ENCODE peak calls at places on chromosomes 12 and 14, in seven cellular contexts. One of them, this sample, is unnamed.

GRCh38 chr14:93538411-93538810 is 107.7 kb downstream of the UNC79 start:
- DNase-seq in PC-3: peak
- DNase-seq in AG09309: no peak
- DNase-seq in astrocyte of the spinal cord: no peak
- DNase-seq in mucosa of descending colon: no peak
- DNase-seq in progenitor cell of endocrine pancreas: no peak
- DNase-seq in WERI-Rb-1: peak
- DNase-seq in this sample: no peak

GRCh38 chr12:13275366-13275765 is 78.8 kb downstream of the EMP1 start:
- DNase-seq in WERI-Rb-1: no peak
- DNase-seq in PC-3: no peak
- DNase-seq in progenitor cell of endocrine pancreas: no peak
- DNase-seq in AG09309: no peak
- DNase-seq in astrocyte of the spinal cord: no peak
- DNase-seq in mucosa of descending colon: no peak
- DNase-seq in this sample: no peak

GRCh38 chr12:51263341-51263740 is 6.9 kb downstream of the SMAGP start:
- DNase-seq in astrocyte of the spinal cord: no peak
- DNase-seq in WERI-Rb-1: no peak
- DNase-seq in mucosa of descending colon: no peak
- DNase-seq in PC-3: no peak
- DNase-seq in AG09309: no peak
- DNase-seq in progenitor cell of endocrine pancreas: no peak
- DNase-seq in this sample: no peak

GRCh38 chr12:92968201-92968813 is 39.2 kb upstream of the EEA1 start:
- DNase-seq in progenitor cell of endocrine pancreas: no peak
- DNase-seq in PC-3: peak
- DNase-seq in WERI-Rb-1: no peak
- DNase-seq in mucosa of descending colon: no peak
- DNase-seq in astrocyte of the spinal cord: no peak
- DNase-seq in AG09309: no peak
- DNase-seq in this sample: no peak

GRCh38 chr14:99124482-99125104 is 147.4 kb downstream of the BCL11B start:
- DNase-seq in mucosa of descending colon: no peak
- DNase-seq in progenitor cell of endocrine pancreas: no peak
- DNase-seq in astrocyte of the spinal cord: no peak
- DNase-seq in PC-3: no peak
- DNase-seq in WERI-Rb-1: no peak
- DNase-seq in AG09309: no peak
- DNase-seq in this sample: no peak

GRCh38 chr12:53472183-53472582 is 20.3 kb downstream of the PCBP2 start:
- DNase-seq in PC-3: no peak
- DNase-seq in astrocyte of the spinal cord: no peak
- DNase-seq in progenitor cell of endocrine pancreas: no peak
- DNase-seq in WERI-Rb-1: no peak
- DNase-seq in mucosa of descending colon: no peak
- DNase-seq in AG09309: no peak
- DNase-seq in this sample: no peak

GRCh38 chr12:69097619-69098368 is 141.6 kb upstream of the CPSF6 start:
- DNase-seq in mucosa of descending colon: no peak
- DNase-seq in progenitor cell of endocrine pancreas: no peak
- DNase-seq in WERI-Rb-1: no peak
- DNase-seq in PC-3: peak
- DNase-seq in AG09309: peak
- DNase-seq in astrocyte of the spinal cord: peak
- DNase-seq in this sample: no peak

GRCh38 chr12:105352940-105353635 is 22.6 kb downstream of the C12orf75 start:
- DNase-seq in WERI-Rb-1: no peak
- DNase-seq in PC-3: peak
- DNase-seq in astrocyte of the spinal cord: peak
- DNase-seq in progenitor cell of endocrine pancreas: no peak
- DNase-seq in AG09309: no peak
- DNase-seq in mucosa of descending colon: no peak
- DNase-seq in this sample: no peak

GRCh38 chr12:97026901-97027300 is 119.8 kb downstream of the NEDD1 start:
- DNase-seq in WERI-Rb-1: no peak
- DNase-seq in progenitor cell of endocrine pancreas: no peak
- DNase-seq in mucosa of descending colon: no peak
- DNase-seq in astrocyte of the spinal cord: no peak
- DNase-seq in AG09309: no peak
- DNase-seq in PC-3: no peak
- DNase-seq in this sample: no peak

GRCh38 chr14:42911642-42912041 is 1305.0 kb downstream of the LRFN5 start:
- DNase-seq in WERI-Rb-1: no peak
- DNase-seq in mucosa of descending colon: peak
- DNase-seq in PC-3: peak
- DNase-seq in progenitor cell of endocrine pancreas: no peak
- DNase-seq in astrocyte of the spinal cord: peak
- DNase-seq in AG09309: no peak
- DNase-seq in this sample: no peak

GRCh38 chr14:34227834-34228662 is 234.0 kb downstream of the SPTSSA start:
- DNase-seq in astrocyte of the spinal cord: peak
- DNase-seq in mucosa of descending colon: peak
- DNase-seq in AG09309: no peak
- DNase-seq in PC-3: peak
- DNase-seq in WERI-Rb-1: peak
- DNase-seq in progenitor cell of endocrine pancreas: peak
- DNase-seq in this sample: peak

GRCh38 chr12:114976959-114977358 is 293.0 kb upstream of the TBX3 start:
- DNase-seq in progenitor cell of endocrine pancreas: no peak
- DNase-seq in AG09309: no peak
- DNase-seq in mucosa of descending colon: no peak
- DNase-seq in PC-3: peak
- DNase-seq in astrocyte of the spinal cord: peak
- DNase-seq in WERI-Rb-1: no peak
- DNase-seq in this sample: no peak

GRCh38 chr12:115137812-115138521 is 454.0 kb upstream of the TBX3 start:
- DNase-seq in PC-3: no peak
- DNase-seq in astrocyte of the spinal cord: no peak
- DNase-seq in WERI-Rb-1: no peak
- DNase-seq in progenitor cell of endocrine pancreas: no peak
- DNase-seq in mucosa of descending colon: no peak
- DNase-seq in AG09309: no peak
- DNase-seq in this sample: no peak

GRCh38 chr14:69464829-69465228 is 19.7 kb upstream of the PLEKHD1 start:
- DNase-seq in PC-3: peak
- DNase-seq in AG09309: peak
- DNase-seq in mucosa of descending colon: no peak
- DNase-seq in astrocyte of the spinal cord: peak
- DNase-seq in progenitor cell of endocrine pancreas: no peak
- DNase-seq in WERI-Rb-1: no peak
- DNase-seq in this sample: no peak

GRCh38 chr14:58572092-58572853 is 65.5 kb upstream of the DACT1 start:
- DNase-seq in WERI-Rb-1: no peak
- DNase-seq in PC-3: peak
- DNase-seq in AG09309: no peak
- DNase-seq in astrocyte of the spinal cord: peak
- DNase-seq in mucosa of descending colon: no peak
- DNase-seq in progenitor cell of endocrine pancreas: no peak
- DNase-seq in this sample: no peak

GRCh38 chr12:77847060-77847541 is 16.4 kb downstream of the NAV3 start:
- DNase-seq in WERI-Rb-1: no peak
- DNase-seq in progenitor cell of endocrine pancreas: no peak
- DNase-seq in AG09309: no peak
- DNase-seq in PC-3: peak
- DNase-seq in astrocyte of the spinal cord: peak
- DNase-seq in mucosa of descending colon: no peak
- DNase-seq in this sample: peak

GRCh38 chr12:3204716-3205617 is 127.8 kb downstream of the TSPAN9 start:
- DNase-seq in astrocyte of the spinal cord: no peak
- DNase-seq in progenitor cell of endocrine pancreas: no peak
- DNase-seq in WERI-Rb-1: peak
- DNase-seq in AG09309: no peak
- DNase-seq in PC-3: no peak
- DNase-seq in mucosa of descending colon: no peak
- DNase-seq in this sample: no peak

GRCh38 chr14:39434401-39434800 is 2.2 kb upstream of the FBXO33 start:
- DNase-seq in progenitor cell of endocrine pancreas: no peak
- DNase-seq in mucosa of descending colon: no peak
- DNase-seq in PC-3: peak
- DNase-seq in astrocyte of the spinal cord: no peak
- DNase-seq in AG09309: no peak
- DNase-seq in WERI-Rb-1: no peak
- DNase-seq in this sample: no peak

GRCh38 chr14:95320076-95320895 is 578 bp upstream of the CLMN start:
- DNase-seq in astrocyte of the spinal cord: no peak
- DNase-seq in WERI-Rb-1: peak
- DNase-seq in progenitor cell of endocrine pancreas: peak
- DNase-seq in PC-3: no peak
- DNase-seq in AG09309: no peak
- DNase-seq in mucosa of descending colon: peak
- DNase-seq in this sample: peak

GRCh38 chr12:118060301-118061010 is 523 bp downstream of the WSB2 start:
- DNase-seq in PC-3: peak
- DNase-seq in AG09309: no peak
- DNase-seq in astrocyte of the spinal cord: peak
- DNase-seq in WERI-Rb-1: peak
- DNase-seq in mucosa of descending colon: peak
- DNase-seq in progenitor cell of endocrine pancreas: peak
- DNase-seq in this sample: no peak

GRCh38 chr12:54701940-54702592 is 53.9 kb upstream of the DCD start:
- DNase-seq in astrocyte of the spinal cord: peak
- DNase-seq in mucosa of descending colon: peak
- DNase-seq in AG09309: peak
- DNase-seq in PC-3: peak
- DNase-seq in progenitor cell of endocrine pancreas: no peak
- DNase-seq in WERI-Rb-1: no peak
- DNase-seq in this sample: peak

GRCh38 chr12:54692353-54692752 is 44.2 kb upstream of the DCD start:
- DNase-seq in astrocyte of the spinal cord: no peak
- DNase-seq in WERI-Rb-1: no peak
- DNase-seq in PC-3: no peak
- DNase-seq in mucosa of descending colon: no peak
- DNase-seq in AG09309: no peak
- DNase-seq in progenitor cell of endocrine pancreas: no peak
- DNase-seq in this sample: no peak

GRCh38 chr12:54700301-54700700 is 52.1 kb upstream of the DCD start:
- DNase-seq in WERI-Rb-1: no peak
- DNase-seq in AG09309: no peak
- DNase-seq in progenitor cell of endocrine pancreas: no peak
- DNase-seq in PC-3: no peak
- DNase-seq in astrocyte of the spinal cord: no peak
- DNase-seq in mucosa of descending colon: no peak
- DNase-seq in this sample: no peak

GRCh38 chr12:54697836-54698235 is 49.7 kb upstream of the DCD start:
- DNase-seq in progenitor cell of endocrine pancreas: no peak
- DNase-seq in astrocyte of the spinal cord: no peak
- DNase-seq in WERI-Rb-1: no peak
- DNase-seq in AG09309: no peak
- DNase-seq in mucosa of descending colon: no peak
- DNase-seq in PC-3: no peak
- DNase-seq in this sample: no peak
- TF ChIP-seq CTCF in progenitor cell of endocrine pancreas: no peak
- TF ChIP-seq CTCF in astrocyte of the spinal cord: no peak
- TF ChIP-seq CTCF in WERI-Rb-1: no peak
- TF ChIP-seq CTCF in AG09309: no peak
- TF ChIP-seq CTCF in mucosa of descending colon: no peak
- TF ChIP-seq CTCF in PC-3: no peak
- TF ChIP-seq CTCF in this sample: no peak

GRCh38 chr14:70638416-70638815 is 3.3 kb upstream of the TTC9 start:
- DNase-seq in progenitor cell of endocrine pancreas: no peak
- DNase-seq in PC-3: no peak
- DNase-seq in AG09309: no peak
- DNase-seq in astrocyte of the spinal cord: no peak
- DNase-seq in mucosa of descending colon: no peak
- DNase-seq in WERI-Rb-1: no peak
- DNase-seq in this sample: no peak

GRCh38 chr14:70641548-70642312 is at the start of gene TTC9:
- DNase-seq in progenitor cell of endocrine pancreas: peak
- DNase-seq in WERI-Rb-1: peak
- DNase-seq in PC-3: peak
- DNase-seq in AG09309: no peak
- DNase-seq in mucosa of descending colon: no peak
- DNase-seq in astrocyte of the spinal cord: no peak
- DNase-seq in this sample: peak

GRCh38 chr14:70631948-70632347 is 9.8 kb upstream of the TTC9 start:
- DNase-seq in progenitor cell of endocrine pancreas: no peak
- DNase-seq in astrocyte of the spinal cord: no peak
- DNase-seq in mucosa of descending colon: no peak
- DNase-seq in AG09309: no peak
- DNase-seq in PC-3: no peak
- DNase-seq in WERI-Rb-1: no peak
- DNase-seq in this sample: no peak

GRCh38 chr14:70640938-70641547 is 673 bp upstream of the TTC9 start:
- DNase-seq in AG09309: no peak
- DNase-seq in mucosa of descending colon: peak
- DNase-seq in astrocyte of the spinal cord: peak
- DNase-seq in WERI-Rb-1: peak
- DNase-seq in PC-3: peak
- DNase-seq in progenitor cell of endocrine pancreas: no peak
- DNase-seq in this sample: peak

GRCh38 chr14:70635971-70636595 is 5.6 kb upstream of the TTC9 start:
- DNase-seq in astrocyte of the spinal cord: no peak
- DNase-seq in PC-3: peak
- DNase-seq in AG09309: no peak
- DNase-seq in progenitor cell of endocrine pancreas: no peak
- DNase-seq in mucosa of descending colon: no peak
- DNase-seq in WERI-Rb-1: no peak
- DNase-seq in this sample: no peak
- TF ChIP-seq CTCF in astrocyte of the spinal cord: no peak
- TF ChIP-seq CTCF in PC-3: no peak
- TF ChIP-seq CTCF in AG09309: no peak
- TF ChIP-seq CTCF in progenitor cell of endocrine pancreas: no peak
- TF ChIP-seq CTCF in mucosa of descending colon: no peak
- TF ChIP-seq CTCF in WERI-Rb-1: no peak
- TF ChIP-seq CTCF in this sample: no peak

GRCh38 chr14:64117671-64118402 is 176.3 kb downstream of the ESR2 start:
- DNase-seq in progenitor cell of endocrine pancreas: no peak
- DNase-seq in WERI-Rb-1: no peak
- DNase-seq in PC-3: peak
- DNase-seq in AG09309: peak
- DNase-seq in mucosa of descending colon: no peak
- DNase-seq in astrocyte of the spinal cord: peak
- DNase-seq in this sample: no peak
- TF ChIP-seq CTCF in progenitor cell of endocrine pancreas: no peak
- TF ChIP-seq CTCF in WERI-Rb-1: no peak
- TF ChIP-seq CTCF in PC-3: peak
- TF ChIP-seq CTCF in AG09309: peak
- TF ChIP-seq CTCF in mucosa of descending colon: no peak
- TF ChIP-seq CTCF in astrocyte of the spinal cord: peak
- TF ChIP-seq CTCF in this sample: no peak

DNA sequence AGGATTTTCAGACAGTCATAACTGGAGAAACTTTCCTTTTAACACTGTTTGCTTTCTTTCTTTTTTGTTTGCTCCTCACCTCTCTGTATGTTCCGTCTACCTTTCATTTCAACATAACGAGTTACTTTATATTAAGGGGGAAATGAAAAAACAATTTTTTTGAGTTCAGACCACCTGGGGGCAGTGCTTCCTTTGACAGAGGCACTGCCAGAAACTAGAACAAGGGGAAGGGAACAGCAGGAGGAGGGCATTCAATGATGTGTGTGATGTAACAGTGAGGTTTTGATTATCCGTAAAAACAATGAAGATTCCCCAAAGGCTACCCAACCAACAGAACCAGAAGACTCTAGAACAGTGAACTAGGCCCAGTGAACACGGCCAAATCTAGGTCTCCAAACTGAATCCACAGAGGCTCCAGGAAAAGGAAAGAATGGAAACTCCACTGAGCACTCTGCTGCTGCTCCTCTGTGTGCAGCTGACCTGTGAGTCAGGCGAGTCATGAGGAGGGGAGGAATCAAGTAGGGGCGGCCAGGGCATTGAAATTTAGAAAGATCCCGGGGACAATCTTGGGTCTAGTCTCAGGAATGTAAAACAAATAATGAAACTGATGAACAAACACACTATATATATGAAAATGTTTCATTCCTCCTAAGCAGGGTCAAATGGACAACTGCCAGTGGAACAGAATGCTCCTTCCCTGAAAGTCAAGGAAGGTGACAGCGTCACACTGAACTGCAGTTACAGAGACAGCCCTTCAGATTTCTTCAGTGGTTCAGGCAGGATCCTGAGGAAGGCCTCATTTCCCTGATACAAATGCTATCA is 323.5 kb downstream of the DAD1 start:
- DNase-seq in mucosa of descending colon: peak
- DNase-seq in PC-3: peak
- DNase-seq in WERI-Rb-1: no peak
- DNase-seq in astrocyte of the spinal cord: peak
- DNase-seq in progenitor cell of endocrine pancreas: no peak
- DNase-seq in AG09309: no peak
- DNase-seq in this sample: no peak
- TF ChIP-seq CTCF in mucosa of descending colon: no peak
- TF ChIP-seq CTCF in PC-3: peak
- TF ChIP-seq CTCF in WERI-Rb-1: no peak
- TF ChIP-seq CTCF in astrocyte of the spinal cord: no peak
- TF ChIP-seq CTCF in progenitor cell of endocrine pancreas: peak
- TF ChIP-seq CTCF in AG09309: no peak
- TF ChIP-seq CTCF in this sample: no peak

This sample was measured in GM13977.